ENCODE peak calls at places on chromosomes 16 and 17, in four cellular contexts. One of them, this sample, is unnamed.

GRCh38 chr17:42519546-42520444 is 16.2 kb upstream of the NAGLU start:
- DNase-seq in AG10803: peak
- DNase-seq in stimulated activated CD8-positive, alpha-beta memory T cell treated with anti-CD3 and anti-CD28 coated beads, Interleukin-15, amount 100 ng/mL, for 24 hours: no peak
- DNase-seq in AG20443: peak
- DNase-seq in this sample: peak

GRCh38 chr17:57612202-57613071 is 132.7 kb downstream of the CCDC182 start:
- DNase-seq in AG10803: no peak
- DNase-seq in stimulated activated CD8-positive, alpha-beta memory T cell treated with anti-CD3 and anti-CD28 coated beads, Interleukin-15, amount 100 ng/mL, for 24 hours: no peak
- DNase-seq in AG20443: no peak
- DNase-seq in this sample: no peak

GRCh38 chr17:73950515-73950914 is 253.0 kb upstream of the RPL38 start:
- DNase-seq in AG10803: no peak
- DNase-seq in AG20443: no peak
- DNase-seq in stimulated activated CD8-positive, alpha-beta memory T cell treated with anti-CD3 and anti-CD28 coated beads, Interleukin-15, amount 100 ng/mL, for 24 hours: no peak
- DNase-seq in this sample: no peak

GRCh38 chr17:16933317-16934132 is 38.4 kb downstream of the TNFRSF13B start:
- DNase-seq in AG10803: no peak
- DNase-seq in stimulated activated CD8-positive, alpha-beta memory T cell treated with anti-CD3 and anti-CD28 coated beads, Interleukin-15, amount 100 ng/mL, for 24 hours: no peak
- DNase-seq in AG20443: no peak
- DNase-seq in this sample: no peak

GRCh38 chr17:48611681-48612455 is 1.1 kb upstream of the HOXB7 start:
- DNase-seq in AG20443: no peak
- DNase-seq in AG10803: no peak
- DNase-seq in stimulated activated CD8-positive, alpha-beta memory T cell treated with anti-CD3 and anti-CD28 coated beads, Interleukin-15, amount 100 ng/mL, for 24 hours: no peak
- DNase-seq in this sample: no peak

GRCh38 chr17:9402590-9403199 is 172.9 kb downstream of the STX8 start:
- DNase-seq in AG10803: peak
- DNase-seq in AG20443: peak
- DNase-seq in stimulated activated CD8-positive, alpha-beta memory T cell treated with anti-CD3 and anti-CD28 coated beads, Interleukin-15, amount 100 ng/mL, for 24 hours: no peak
- DNase-seq in this sample: peak

GRCh38 chr17:27497696-27498095 is 41.4 kb downstream of the KSR1 start:
- DNase-seq in AG20443: no peak
- DNase-seq in stimulated activated CD8-positive, alpha-beta memory T cell treated with anti-CD3 and anti-CD28 coated beads, Interleukin-15, amount 100 ng/mL, for 24 hours: no peak
- DNase-seq in AG10803: peak
- DNase-seq in this sample: no peak

GRCh38 chr17:17750881-17751280 is 69.6 kb downstream of the RAI1 start:
- DNase-seq in stimulated activated CD8-positive, alpha-beta memory T cell treated with anti-CD3 and anti-CD28 coated beads, Interleukin-15, amount 100 ng/mL, for 24 hours: no peak
- DNase-seq in AG20443: no peak
- DNase-seq in AG10803: no peak
- DNase-seq in this sample: no peak

GRCh38 chr16:10616744-10617640 is 36.6 kb upstream of the EMP2 start:
- DNase-seq in stimulated activated CD8-positive, alpha-beta memory T cell treated with anti-CD3 and anti-CD28 coated beads, Interleukin-15, amount 100 ng/mL, for 24 hours: no peak
- DNase-seq in AG20443: peak
- DNase-seq in AG10803: peak
- DNase-seq in this sample: peak

GRCh38 chr16:75461575-75461974 is 2.9 kb downstream of the TMEM170A start:
- DNase-seq in AG20443: no peak
- DNase-seq in AG10803: no peak
- DNase-seq in stimulated activated CD8-positive, alpha-beta memory T cell treated with anti-CD3 and anti-CD28 coated beads, Interleukin-15, amount 100 ng/mL, for 24 hours: no peak
- DNase-seq in this sample: no peak

GRCh38 chr16:57039148-57039812 is 49.9 kb downstream of the NLRC5 start:
- DNase-seq in AG10803: peak
- DNase-seq in stimulated activated CD8-positive, alpha-beta memory T cell treated with anti-CD3 and anti-CD28 coated beads, Interleukin-15, amount 100 ng/mL, for 24 hours: no peak
- DNase-seq in AG20443: peak
- DNase-seq in this sample: peak

GRCh38 chr17:74042744-74043486 is 160.6 kb upstream of the RPL38 start:
- DNase-seq in AG10803: peak
- DNase-seq in AG20443: peak
- DNase-seq in stimulated activated CD8-positive, alpha-beta memory T cell treated with anti-CD3 and anti-CD28 coated beads, Interleukin-15, amount 100 ng/mL, for 24 hours: no peak
- DNase-seq in this sample: peak

GRCh38 chr17:73697872-73698271 is 53.6 kb upstream of the SDK2 start:
- DNase-seq in AG10803: no peak
- DNase-seq in stimulated activated CD8-positive, alpha-beta memory T cell treated with anti-CD3 and anti-CD28 coated beads, Interleukin-15, amount 100 ng/mL, for 24 hours: no peak
- DNase-seq in AG20443: no peak
- DNase-seq in this sample: no peak

GRCh38 chr17:63698886-63699637 is 863 bp downstream of the LIMD2 start:
- DNase-seq in AG20443: peak
- DNase-seq in stimulated activated CD8-positive, alpha-beta memory T cell treated with anti-CD3 and anti-CD28 coated beads, Interleukin-15, amount 100 ng/mL, for 24 hours: peak
- DNase-seq in AG10803: peak
- DNase-seq in this sample: peak

GRCh38 chr17:68135141-68135887 is 99.8 kb downstream of the KPNA2 start:
- DNase-seq in AG20443: no peak
- DNase-seq in AG10803: no peak
- DNase-seq in stimulated activated CD8-positive, alpha-beta memory T cell treated with anti-CD3 and anti-CD28 coated beads, Interleukin-15, amount 100 ng/mL, for 24 hours: no peak
- DNase-seq in this sample: no peak

GRCh38 chr17:44543213-44543904 is 13.9 kb upstream of the FZD2 start:
- DNase-seq in AG10803: peak
- DNase-seq in stimulated activated CD8-positive, alpha-beta memory T cell treated with anti-CD3 and anti-CD28 coated beads, Interleukin-15, amount 100 ng/mL, for 24 hours: no peak
- DNase-seq in AG20443: peak
- DNase-seq in this sample: peak